ENCODE peak calls at places on chromosome 2, in ten cellular contexts. J is AG08396; A is Ammon's horn; H is naive thymus-derived CD4-positive, alpha-beta T cell; S is upper lobe of right lung; D is activated naive CD8-positive, alpha-beta T cell treated with anti-CD3 and anti-CD28 coated beads, Interleukin-2, amount 10 ng/mL, durations not matched to agents 7 days and 5 days; Q is NT2/D1; R is epithelial cell of prostate; B is AG09319; P is mesothelial cell of epicardium. N is an unnamed sample.

GRCh38 chr2:128635361-128635900 is 316.8 kb upstream of the HS6ST1 start:
- DNase-seq in D (no peak), P (peak; percentile 9), H (no peak), B (no peak), A (no peak), J (no peak), S (peak; percentile 51), R (no peak), Q (no peak), N (no peak)

GRCh38 chr2:173991857-173992588 is 26.9 kb upstream of the SP3 start:
- DNase-seq in H (no peak), Q (no peak), B (no peak), R (no peak), J (no peak), A (no peak), S (no peak), P (no peak), D (no peak), N (no peak)

GRCh38 chr2:102618452-102619413 is 620 bp upstream of the SLC9A2 start:
- DNase-seq in S (peak; percentile 80), D (peak; percentile 41), H (no peak), P (no peak), J (no peak), R (no peak), B (no peak), Q (no peak), A (peak; percentile 3), N (no peak)

GRCh38 chr2:240787521-240788472 is 32.2 kb downstream of the KIF1A start:
- DNase-seq in Q (no peak), S (peak; percentile 56), H (no peak), J (no peak), P (no peak), D (no peak), R (no peak), A (no peak), B (no peak), N (no peak)

GRCh38 chr2:219612605-219613286 is 14.7 kb upstream of the SLC4A3 start:
- DNase-seq in B (no peak), A (no peak), D (no peak), R (no peak), J (no peak), S (no peak), Q (no peak), H (peak; percentile 28), P (no peak), N (no peak)

GRCh38 chr2:27920148-27920885 is 29.8 kb downstream of the BABAM2 start:
- DNase-seq in P (no peak), Q (no peak), H (peak; percentile 52), J (no peak), A (peak; percentile 21), D (no peak), B (no peak), R (no peak), S (no peak), N (no peak)

GRCh38 chr2:75728614-75729419 is 18.1 kb upstream of the GCFC2 start:
- DNase-seq in H (no peak), J (no peak), R (no peak), D (no peak), A (no peak), B (no peak), S (no peak), P (no peak), Q (no peak), N (no peak)

GRCh38 chr2:201182650-201183372 is at the start of gene CASP10:
- DNase-seq in A (peak; percentile 25), B (peak; percentile 28), J (peak; percentile 61), P (no peak), D (no peak), S (no peak), R (peak; percentile 46), Q (no peak), H (peak; percentile 82), N (no peak)

GRCh38 chr2:240820014-240820606 is at the start of gene KIF1A:
- DNase-seq in R (no peak), S (no peak), Q (no peak), D (no peak), J (no peak), H (no peak), B (no peak), A (peak; percentile 96), P (no peak), N (no peak)